ENCODE peak calls at places on chromosomes 11 and 22, in five cellular contexts. N, U, F, L and B are unnamed samples.

GRCh38 chr11:118633319-118633690 is 25.9 kb downstream of the PHLDB1 start:
- DNase-seq in U (no peak), F (no peak), N (no peak), L (no peak), B (no peak)

GRCh38 chr11:115244314-115244713 is 259.9 kb downstream of the CADM1 start:
- DNase-seq in F (no peak), N (no peak), L (no peak), U (peak), B (no peak)

GRCh38 chr11:65540290-65541092 is 15.6 kb downstream of the SCYL1 start:
- DNase-seq in N (peak), L (peak), U (peak), F (peak), B (peak)

GRCh38 chr11:73314121-73314948 is 6.3 kb downstream of the ARHGEF17 start:
- DNase-seq in N (peak), U (peak), L (peak), F (no peak), B (peak)

GRCh38 chr11:122696662-122697061 is 41.1 kb downstream of the UBASH3B start:
- DNase-seq in L (no peak), N (no peak), F (no peak), U (no peak), B (no peak)

GRCh38 chr11:111718436-111719325 is 47.5 kb downstream of the PPP2R1B start:
- DNase-seq in N (peak), F (no peak), L (no peak), U (peak), B (peak)

GRCh38 chr11:129428027-129428426 is 52.4 kb downstream of the BARX2 start:
- DNase-seq in F (no peak), L (no peak), U (no peak), N (no peak), B (no peak)

GRCh38 chr22:26553056-26553752 is 36.7 kb downstream of the TPST2 start:
- DNase-seq in U (peak), L (no peak), F (peak), N (peak), B (peak)

GRCh38 chr11:134558258-134558835 is 146.3 kb upstream of the B3GAT1 start:
- DNase-seq in U (no peak), F (no peak), N (no peak), L (no peak), B (no peak)

GRCh38 chr11:57742087-57742452 is 779 bp downstream of the SELENOH start:
- DNase-seq in N (no peak), U (no peak), L (no peak), F (no peak), B (no peak)

GRCh38 chr11:72012897-72013721 is 14.4 kb downstream of the IL18BP start:
- DNase-seq in F (no peak), L (peak), N (no peak), U (peak), B (no peak)

GRCh38 chr11:126082251-126083109 is 19.8 kb upstream of the CDON start:
- DNase-seq in N (no peak), U (no peak), L (peak), F (no peak), B (no peak)

GRCh38 chr11:34145073-34145472 is 39.6 kb downstream of the NAT10 start:
- DNase-seq in N (no peak), L (no peak), F (no peak), U (no peak), B (no peak)

GRCh38 chr11:94558932-94559331 is 8.2 kb upstream of the PIWIL4 start:
- DNase-seq in U (no peak), N (no peak), F (no peak), L (no peak), B (no peak)

GRCh38 chr11:2691991-2692841 is 7.6 kb downstream of the KCNQ1OT1 start:
- DNase-seq in L (no peak), N (no peak), F (no peak), U (no peak), B (peak)

GRCh38 chr11:125952973-125953372 is 7.1 kb downstream of the VSIG10L2 start:
- DNase-seq in L (no peak), U (no peak), F (peak), N (no peak), B (no peak)

GRCh38 chr11:65958774-65959420 is 2.6 kb upstream of the SART1 start:
- DNase-seq in N (no peak), L (no peak), U (no peak), F (no peak), B (no peak)

GRCh38 chr22:41682033-41682807 is 6.4 kb downstream of the SNU13 start:
- DNase-seq in F (peak), N (peak), L (peak), U (no peak), B (peak)

GRCh38 chr22:45009881-45010531 is at the start of gene PHF21B:
- DNase-seq in U (peak), L (peak), N (no peak), F (peak), B (peak)

GRCh38 chr22:28810839-28811491 is 10.6 kb upstream of the XBP1 start:
- DNase-seq in U (no peak), N (no peak), F (no peak), L (no peak), B (no peak)

GRCh38 chr11:8232849-8233606 is 30.6 kb downstream of the LMO1 start:
- DNase-seq in N (no peak), L (no peak), U (no peak), F (peak), B (no peak)

GRCh38 chr11:114774599-114775365 is 96.5 kb downstream of the NXPE2 start:
- DNase-seq in N (no peak), L (peak), F (peak), U (peak), B (peak)

GRCh38 chr11:106017088-106017487 is 5.0 kb downstream of the MSANTD4 start:
- DNase-seq in U (no peak), L (no peak), N (no peak), F (no peak), B (no peak)

GRCh38 chr11:11486002-11486401 is 133.0 kb upstream of the CSNK2A3 start:
- DNase-seq in N (no peak), F (no peak), U (no peak), L (no peak), B (no peak)

GRCh38 chr22:23243006-23243573 is 62.8 kb downstream of the BCR start:
- DNase-seq in U (no peak), L (no peak), F (no peak), N (no peak), B (no peak)

GRCh38 chr22:23856721-23857605 is 712 bp upstream of the SLC2A11 start:
- DNase-seq in F (peak), N (peak), L (peak), U (no peak), B (peak)

GRCh38 chr11:8083871-8084281 is 2.9 kb downstream of the TUB start:
- DNase-seq in F (no peak), L (no peak), U (no peak), N (no peak), B (no peak)

GRCh38 chr22:42623301-42623751 is 8.6 kb upstream of the POLDIP3 start:
- DNase-seq in U (no peak), F (no peak), N (no peak), L (no peak), B (no peak)

GRCh38 chr11:118615996-118616395 is 8.6 kb downstream of the PHLDB1 start:
- DNase-seq in U (no peak), N (no peak), F (no peak), L (no peak), B (no peak)

GRCh38 chr11:58923300-58923788 is 15.9 kb upstream of the GLYATL1 start:
- DNase-seq in L (no peak), U (peak), F (peak), N (peak), B (peak)

GRCh38 chr11:79241205-79241604 is 199.6 kb downstream of the TENM4 start:
- DNase-seq in N (no peak), L (no peak), F (no peak), U (no peak), B (no peak)

GRCh38 chr11:60987577-60988277 is 16.2 kb downstream of the CD6 start:
- DNase-seq in F (no peak), L (no peak), U (no peak), N (no peak), B (no peak)

GRCh38 chr11:65651589-65652510 is 10.9 kb downstream of the RELA start:
- DNase-seq in F (no peak), U (no peak), L (no peak), N (no peak), B (peak)

GRCh38 chr22:44664149-44664548 is 37.9 kb upstream of the PRR5 start:
- DNase-seq in U (no peak), L (peak), F (peak), N (no peak), B (no peak)

GRCh38 chr22:46162285-46162684 is 12.0 kb downstream of the PPARA start:
- DNase-seq in L (no peak), U (no peak), N (no peak), F (no peak), B (no peak)